ENCODE peak calls at places on chromosomes 3 and 15, in seven cellular contexts. D is activated T-helper 9 cell treated with anti-CD3 and anti-CD28 coated beads, Interleukin-2, amount 50 U/mL, for 16 hours; Q is psoas muscle; G is SHP77 treated with DMSO at 0.1 percent for 48 hours; Y is stimulated activated CD8-positive, alpha-beta memory T cell treated with anti-CD3 and anti-CD28 coated beads, Interleukin-7, amount 100 ng/mL, for 1 hour; O is fibroblast of lung; L is colonic mucosa. K is an unnamed sample.

GRCh38 chr3:187985636-187986035 is 168.3 kb upstream of the LPP start:
- DNase-seq in D (no peak), Q (no peak), G (no peak), Y (no peak), O (no peak), L (no peak), K (no peak)

GRCh38 chr3:14001136-14001535 is 121.3 kb upstream of the WNT7A start:
- DNase-seq in D (no peak), Q (no peak), G (no peak), Y (no peak), O (no peak), L (no peak), K (no peak)

GRCh38 chr15:70505971-70506887 is 257.1 kb downstream of the UACA start:
- DNase-seq in D (no peak), Q (no peak), G (no peak), Y (no peak), O (no peak), L (no peak), K (no peak)

GRCh38 chr3:55191911-55192787 is 264.3 kb upstream of the LRTM1 start:
- DNase-seq in D (no peak), Q (no peak), G (no peak), Y (no peak), O (peak; percentile 93), L (no peak), K (no peak)

GRCh38 chr3:8595252-8595934 is 49.2 kb downstream of the SSUH2 start:
- DNase-seq in D (no peak), Q (peak; percentile 21), G (no peak), Y (no peak), O (no peak), L (no peak), K (no peak)

GRCh38 chr3:127061641-127062040 is 78.7 kb downstream of the PLXNA1 start:
- DNase-seq in D (no peak), Q (peak; percentile 2), G (no peak), Y (no peak), O (no peak), L (no peak), K (no peak)

GRCh38 chr3:124429129-124429815 is 301.0 kb upstream of the UMPS start:
- DNase-seq in D (no peak), Q (no peak), G (peak; percentile 31), Y (no peak), O (peak; percentile 60), L (no peak), K (no peak)

GRCh38 chr3:187022403-187023029 is 92.2 kb downstream of the ST6GAL1 start:
- DNase-seq in D (no peak), Q (no peak), G (no peak), Y (no peak), O (no peak), L (no peak), K (no peak)

GRCh38 chr15:62413147-62413546 is 248.1 kb upstream of the C2CD4B start:
- DNase-seq in D (no peak), Q (no peak), G (no peak), Y (no peak), O (peak; percentile 43), L (no peak), K (no peak)